ENCODE peak calls at places on chromosomes 3 and 15, in ten cellular contexts. H is lower leg skin, M is breast epithelium, X is K562, E is heart left ventricle, K is uterus, U is adrenal gland, Y is transverse colon, I is H54, T is A549. G is an unnamed sample.

GRCh38 chr3:1380926-1381646 is 288.3 kb downstream of the CNTN6 start:
- DNase-seq in H (no peak), M (no peak), X (no peak), E (no peak), K (no peak), U (peak), Y (no peak), I (no peak), T (no peak), G (no peak)

GRCh38 chr3:54714035-54714434 is 213.8 kb downstream of the LRTM1 start:
- DNase-seq in H (no peak), M (no peak), X (no peak), E (no peak), K (no peak), U (no peak), Y (no peak), I (no peak), T (no peak), G (no peak)

GRCh38 chr3:30333143-30333542 is 273.3 kb upstream of the TGFBR2 start:
- DNase-seq in H (no peak), M (no peak), X (no peak), E (no peak), K (no peak), U (no peak), Y (no peak), I (no peak), T (no peak), G (no peak)

GRCh38 chr3:18758047-18758704 is 333.0 kb upstream of the SATB1 start:
- DNase-seq in H (peak), M (no peak), X (peak), E (no peak), K (no peak), U (no peak), Y (peak), I (peak), T (peak), G (peak)

GRCh38 chr15:77696006-77696631 is 63.4 kb upstream of the LINGO1 start:
- DNase-seq in H (no peak), M (no peak), X (no peak), E (no peak), K (peak), U (peak), Y (no peak), I (no peak), T (no peak), G (no peak)

GRCh38 chr3:109707642-109708041 is 370.3 kb upstream of the DPPA4 start:
- DNase-seq in H (no peak), M (no peak), X (no peak), E (no peak), K (no peak), U (no peak), Y (no peak), I (no peak), T (no peak), G (no peak)

GRCh38 chr3:17030438-17030837 is 145.7 kb downstream of the PLCL2 start:
- DNase-seq in H (no peak), M (no peak), X (no peak), E (no peak), K (no peak), U (no peak), Y (no peak), I (no peak), T (no peak), G (no peak)

GRCh38 chr3:119219069-119219468 is 21.6 kb downstream of the B4GALT4 start:
- DNase-seq in H (no peak), M (no peak), X (no peak), E (no peak), K (no peak), U (no peak), Y (no peak), I (no peak), T (no peak), G (no peak)

GRCh38 chr15:77782691-77783090 is 150.0 kb upstream of the LINGO1 start:
- DNase-seq in H (no peak), M (no peak), X (no peak), E (no peak), K (no peak), U (no peak), Y (no peak), I (no peak), T (no peak), G (no peak)

GRCh38 chr15:81056276-81056675 is 55.6 kb downstream of the TLNRD1 start:
- DNase-seq in H (no peak), M (no peak), X (no peak), E (no peak), K (no peak), U (no peak), Y (no peak), I (no peak), T (no peak), G (no peak)

GRCh38 chr3:36196058-36196457 is 184.2 kb upstream of the STAC start:
- DNase-seq in H (no peak), M (no peak), X (no peak), E (no peak), K (no peak), U (no peak), Y (no peak), I (peak), T (no peak), G (no peak)

GRCh38 chr15:72967836-72968530 is 84.3 kb upstream of the NEO1 start:
- DNase-seq in H (no peak), M (no peak), X (no peak), E (no peak), K (no peak), U (no peak), Y (peak), I (no peak), T (no peak), G (no peak)

GRCh38 chr3:194136519-194137313 is 768 bp downstream of the HES1 start:
- DNase-seq in H (no peak), M (no peak), X (no peak), E (peak), K (peak), U (peak), Y (peak), I (peak), T (peak), G (peak)

GRCh38 chr15:35393403-35393802 is 152.6 kb downstream of the DPH6 start:
- DNase-seq in H (no peak), M (no peak), X (no peak), E (no peak), K (no peak), U (no peak), Y (no peak), I (no peak), T (no peak), G (no peak)

GRCh38 chr3:180646187-180646790 is 33.0 kb downstream of the CCDC39 start:
- DNase-seq in H (no peak), M (no peak), X (no peak), E (no peak), K (no peak), U (no peak), Y (no peak), I (no peak), T (peak), G (no peak)

GRCh38 chr3:28791713-28792255 is 443.2 kb upstream of the AZI2 start:
- DNase-seq in H (no peak), M (no peak), X (no peak), E (no peak), K (no peak), U (no peak), Y (no peak), I (no peak), T (no peak), G (no peak)

GRCh38 chr15:74781673-74782595 is at the start of gene CSK:
- DNase-seq in H (no peak), M (no peak), X (peak), E (peak), K (no peak), U (peak), Y (peak), I (peak), T (peak), G (peak)

GRCh38 chr3:57691411-57692133 is 1.3 kb downstream of the DENND6A start:
- DNase-seq in H (no peak), M (no peak), X (no peak), E (no peak), K (no peak), U (no peak), Y (no peak), I (no peak), T (no peak), G (peak)

GRCh38 chr15:63374686-63375520 is 6.7 kb downstream of the CA12 start:
- DNase-seq in H (peak), M (no peak), X (no peak), E (no peak), K (peak), U (no peak), Y (no peak), I (peak), T (peak), G (no peak)

GRCh38 chr15:44144193-44144592 is 50.9 kb downstream of the FRMD5 start:
- DNase-seq in H (no peak), M (no peak), X (no peak), E (no peak), K (no peak), U (peak), Y (no peak), I (no peak), T (no peak), G (no peak)

DNA sequence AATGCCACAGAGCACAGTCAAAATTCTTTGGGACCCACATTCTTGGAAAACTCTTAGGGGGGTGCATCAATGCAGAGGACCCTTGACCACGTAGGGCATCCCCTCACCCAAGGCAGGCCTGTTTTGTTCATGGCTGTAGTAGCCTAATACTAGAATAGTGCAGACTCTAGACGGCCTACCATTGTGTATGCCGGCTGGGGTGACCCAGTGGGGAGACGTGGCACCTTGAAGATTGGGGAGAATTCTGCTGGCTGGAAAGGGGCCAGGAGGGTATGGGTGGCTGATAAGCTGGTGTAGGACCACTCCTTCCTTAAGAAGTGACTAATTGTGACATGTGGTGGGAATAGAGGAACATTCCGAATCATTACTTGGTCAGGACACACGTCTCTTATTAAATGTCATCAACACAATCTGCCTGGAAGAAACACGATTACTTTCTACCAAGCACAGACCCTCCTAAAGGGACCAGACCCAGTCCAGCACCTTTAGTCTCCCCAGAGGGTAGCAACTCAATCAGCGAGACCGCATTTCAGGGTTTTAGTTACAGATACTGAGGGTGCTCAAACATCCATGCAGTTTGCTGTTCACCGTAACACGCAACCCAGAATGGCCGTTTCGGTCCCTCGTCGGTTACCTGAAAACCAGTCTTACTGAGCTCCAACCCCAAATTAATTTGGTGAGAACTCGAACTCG is 1.8 kb upstream of the KLF13 start:
- DNase-seq in H (no peak), M (no peak), X (no peak), E (no peak), K (no peak), U (no peak), Y (no peak), I (no peak), T (no peak), G (peak)
- TF ChIP-seq POLR2A in H (no peak), M (no peak), X (no peak), E (no peak), K (no peak), U (no peak), Y (no peak), I (no peak), T (no peak), G (peak)

GRCh38 chr3:168165390-168166269 is 69.9 kb upstream of the GOLIM4 start:
- DNase-seq in H (peak), M (no peak), X (peak), E (no peak), K (peak), U (peak), Y (peak), I (peak), T (peak), G (peak)
- TF ChIP-seq POLR2A in H (no peak), M (no peak), X (no peak), E (no peak), K (no peak), U (no peak), Y (no peak), I (no peak), T (no peak), G (no peak)

GRCh38 chr3:27483117-27484001 is 825 bp downstream of the SLC4A7 start:
- DNase-seq in H (peak), M (no peak), X (no peak), E (peak), K (peak), U (peak), Y (peak), I (no peak), T (peak), G (peak)
- TF ChIP-seq POLR2A in H (no peak), M (no peak), X (no peak), E (no peak), K (peak), U (no peak), Y (peak), I (peak), T (no peak), G (no peak)

GRCh38 chr15:64702816-64703631 is 72.4 kb downstream of the RBPMS2 start:
- DNase-seq in H (peak), M (peak), X (peak), E (peak), K (peak), U (peak), Y (peak), I (peak), T (peak), G (peak)
- TF ChIP-seq POLR2A in H (no peak), M (peak), X (peak), E (no peak), K (peak), U (peak), Y (peak), I (peak), T (peak), G (no peak)

GRCh38 chr3:47163990-47164848 is at the start of gene SETD2:
- DNase-seq in H (peak), M (peak), X (peak), E (peak), K (peak), U (peak), Y (peak), I (peak), T (peak), G (peak)
- TF ChIP-seq POLR2A in H (no peak), M (no peak), X (peak), E (no peak), K (peak), U (no peak), Y (peak), I (peak), T (peak), G (peak)

GRCh38 chr3:42013652-42014442 is 51.9 kb upstream of the ULK4 start:
- DNase-seq in H (no peak), M (no peak), X (peak), E (peak), K (peak), U (peak), Y (peak), I (no peak), T (no peak), G (peak)

GRCh38 chr3:42014949-42015533 is 53.1 kb upstream of the ULK4 start:
- DNase-seq in H (peak), M (no peak), X (no peak), E (peak), K (peak), U (peak), Y (peak), I (no peak), T (no peak), G (peak)

GRCh38 chr3:42014443-42014945 is 52.6 kb upstream of the ULK4 start:
- DNase-seq in H (no peak), M (no peak), X (no peak), E (no peak), K (no peak), U (no peak), Y (peak), I (no peak), T (no peak), G (peak)

GRCh38 chr3:42012378-42012934 is 50.6 kb upstream of the ULK4 start:
- DNase-seq in H (no peak), M (no peak), X (no peak), E (no peak), K (no peak), U (no peak), Y (no peak), I (no peak), T (no peak), G (no peak)

DNA sequence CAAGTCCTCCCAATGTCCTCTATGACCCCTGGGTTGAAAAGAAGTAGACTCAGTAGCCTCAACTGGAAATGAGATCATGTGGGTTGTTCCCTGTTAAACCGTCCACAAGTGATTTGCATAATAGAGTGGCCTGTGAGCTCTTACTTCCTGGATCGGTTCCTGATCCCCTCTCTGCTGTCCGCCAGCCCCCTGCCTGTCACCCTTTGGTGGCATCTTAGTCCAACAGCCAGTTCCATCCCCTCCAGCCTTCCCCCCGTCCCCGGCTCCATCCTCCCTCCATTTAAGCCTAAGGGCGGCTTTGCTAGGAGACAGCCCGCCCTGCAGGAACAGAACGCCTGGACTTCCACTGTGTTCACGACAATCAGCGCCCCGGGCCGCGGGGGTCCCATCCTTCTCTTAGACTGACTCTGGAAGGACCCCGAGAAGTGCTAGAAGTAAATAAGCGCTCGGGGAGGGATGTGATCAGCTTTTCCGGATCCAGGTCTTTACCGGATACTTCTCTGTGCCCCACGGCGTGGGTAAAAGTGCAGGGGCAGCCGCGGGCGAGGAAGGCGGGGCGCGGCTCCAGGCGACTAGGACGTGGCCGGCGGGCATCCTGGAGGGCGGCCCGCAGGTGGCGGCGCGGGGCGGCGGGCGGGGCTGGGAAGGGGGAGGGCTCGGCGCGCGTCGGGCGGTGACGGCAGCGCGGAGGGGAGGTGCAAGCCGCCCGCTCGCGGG is 51.2 kb upstream of the ULK4 start:
- DNase-seq in H (peak), M (peak), X (peak), E (peak), K (peak), U (peak), Y (peak), I (peak), T (peak), G (peak)
- TF ChIP-seq POLR2A in H (no peak), M (no peak), X (peak), E (no peak), K (no peak), U (peak), Y (peak), I (no peak), T (peak), G (peak)

DNA sequence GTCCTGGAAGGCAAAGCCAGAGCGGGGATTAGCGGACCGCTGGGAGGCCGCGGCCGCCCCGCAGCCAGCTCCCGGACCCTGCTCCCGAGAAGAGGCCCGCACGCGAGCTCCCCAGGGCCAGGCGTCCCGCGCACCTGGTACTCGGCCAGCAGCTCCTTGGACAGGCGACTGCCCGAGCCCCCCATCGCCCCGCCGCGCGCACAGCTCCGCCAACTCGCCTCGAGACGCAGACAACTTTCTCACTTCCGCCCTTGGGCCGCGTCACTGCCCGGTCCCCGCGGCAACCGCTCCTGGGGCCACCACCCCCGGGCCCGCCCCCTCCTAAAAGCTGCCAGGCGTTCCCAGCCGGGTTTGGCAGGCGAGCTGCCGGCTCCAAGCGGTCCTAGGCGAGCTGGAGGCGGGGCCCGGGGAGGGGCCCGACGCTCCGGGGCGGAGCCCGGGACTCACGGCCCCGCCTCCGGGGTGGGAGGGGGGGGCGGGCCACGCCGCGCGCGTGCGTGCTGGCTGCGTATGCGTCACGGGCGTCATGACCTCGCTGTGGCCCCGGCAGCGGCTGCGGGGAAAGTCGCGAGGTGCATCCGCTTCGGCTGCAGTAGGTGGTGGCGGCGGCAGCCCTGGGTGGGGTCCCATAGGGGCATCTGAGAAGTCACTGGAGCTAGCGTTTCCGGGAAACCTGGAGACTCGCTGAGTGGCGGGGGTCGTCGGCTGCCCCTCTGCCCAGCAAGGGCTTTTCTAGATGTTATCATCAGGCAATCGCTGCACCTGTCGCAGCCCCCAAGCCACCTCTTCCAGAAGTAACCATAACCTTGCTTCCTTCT is at the start of the genes CIB1 and GDPGP1:
- DNase-seq in H (peak), M (peak), X (peak), E (peak), K (peak), U (peak), Y (peak), I (peak), T (peak), G (peak)
- TF ChIP-seq POLR2A in H (no peak), M (peak), X (peak), E (peak), K (peak), U (peak), Y (peak), I (peak), T (peak), G (peak)